ENCODE peak calls at places on chromosomes 2 and 18, in nine cellular contexts. One of them, this sample, is unnamed.

GRCh38 chr2:47569658-47570398 is 166.9 kb downstream of the MSH2 start:
- DNase-seq in endothelial cell of umbilical vein: no peak
- DNase-seq in B cell: peak
- DNase-seq in CD4-positive, alpha-beta T cell: no peak
- DNase-seq in choroid plexus epithelial cell: peak
- DNase-seq in astrocyte of the cerebellum: no peak
- DNase-seq in adrenal gland: no peak
- DNase-seq in OCI-LY7: no peak
- DNase-seq in cardiac muscle cell: peak
- DNase-seq in this sample: no peak

GRCh38 chr2:165474621-165475269 is 5.2 kb downstream of the CSRNP3 start:
- DNase-seq in endothelial cell of umbilical vein: no peak
- DNase-seq in B cell: no peak
- DNase-seq in CD4-positive, alpha-beta T cell: no peak
- DNase-seq in choroid plexus epithelial cell: no peak
- DNase-seq in astrocyte of the cerebellum: no peak
- DNase-seq in adrenal gland: no peak
- DNase-seq in OCI-LY7: no peak
- DNase-seq in cardiac muscle cell: no peak
- DNase-seq in this sample: no peak

GRCh38 chr2:27133195-27133875 is 1.1 kb downstream of the PREB start:
- DNase-seq in endothelial cell of umbilical vein: no peak
- DNase-seq in B cell: no peak
- DNase-seq in CD4-positive, alpha-beta T cell: no peak
- DNase-seq in choroid plexus epithelial cell: no peak
- DNase-seq in astrocyte of the cerebellum: no peak
- DNase-seq in adrenal gland: no peak
- DNase-seq in OCI-LY7: no peak
- DNase-seq in cardiac muscle cell: no peak
- DNase-seq in this sample: no peak

GRCh38 chr2:122136071-122136470 is 380.6 kb downstream of the TSN start:
- DNase-seq in endothelial cell of umbilical vein: no peak
- DNase-seq in B cell: peak
- DNase-seq in CD4-positive, alpha-beta T cell: no peak
- DNase-seq in choroid plexus epithelial cell: peak
- DNase-seq in astrocyte of the cerebellum: no peak
- DNase-seq in adrenal gland: no peak
- DNase-seq in OCI-LY7: peak
- DNase-seq in cardiac muscle cell: peak
- DNase-seq in this sample: no peak

GRCh38 chr2:10359731-10360329 is 57.1 kb downstream of the HPCAL1 start:
- DNase-seq in endothelial cell of umbilical vein: no peak
- DNase-seq in B cell: no peak
- DNase-seq in CD4-positive, alpha-beta T cell: no peak
- DNase-seq in choroid plexus epithelial cell: no peak
- DNase-seq in astrocyte of the cerebellum: no peak
- DNase-seq in adrenal gland: no peak
- DNase-seq in OCI-LY7: no peak
- DNase-seq in cardiac muscle cell: no peak
- DNase-seq in this sample: no peak

GRCh38 chr18:50560681-50561629 is 1.1 kb downstream of the MAPK4 start:
- DNase-seq in endothelial cell of umbilical vein: no peak
- DNase-seq in B cell: no peak
- DNase-seq in CD4-positive, alpha-beta T cell: no peak
- DNase-seq in choroid plexus epithelial cell: no peak
- DNase-seq in astrocyte of the cerebellum: no peak
- DNase-seq in adrenal gland: peak
- DNase-seq in OCI-LY7: no peak
- DNase-seq in cardiac muscle cell: no peak
- DNase-seq in this sample: no peak

GRCh38 chr2:168494190-168494711 is 38.2 kb downstream of the CERS6 start:
- DNase-seq in endothelial cell of umbilical vein: no peak
- DNase-seq in B cell: no peak
- DNase-seq in CD4-positive, alpha-beta T cell: no peak
- DNase-seq in choroid plexus epithelial cell: peak
- DNase-seq in astrocyte of the cerebellum: no peak
- DNase-seq in adrenal gland: no peak
- DNase-seq in OCI-LY7: no peak
- DNase-seq in cardiac muscle cell: peak
- DNase-seq in this sample: no peak

GRCh38 chr2:42371621-42372473 is 10.8 kb upstream of the COX7A2L start:
- DNase-seq in endothelial cell of umbilical vein: no peak
- DNase-seq in B cell: no peak
- DNase-seq in CD4-positive, alpha-beta T cell: no peak
- DNase-seq in choroid plexus epithelial cell: peak
- DNase-seq in astrocyte of the cerebellum: no peak
- DNase-seq in adrenal gland: no peak
- DNase-seq in OCI-LY7: no peak
- DNase-seq in cardiac muscle cell: no peak
- DNase-seq in this sample: peak

GRCh38 chr2:75602724-75603342 is 42.1 kb upstream of the EVA1A start:
- DNase-seq in endothelial cell of umbilical vein: no peak
- DNase-seq in B cell: no peak
- DNase-seq in CD4-positive, alpha-beta T cell: no peak
- DNase-seq in choroid plexus epithelial cell: peak
- DNase-seq in astrocyte of the cerebellum: peak
- DNase-seq in adrenal gland: no peak
- DNase-seq in OCI-LY7: no peak
- DNase-seq in cardiac muscle cell: peak
- DNase-seq in this sample: peak

GRCh38 chr2:195108182-195108581 is 548.8 kb upstream of the SLC39A10 start:
- DNase-seq in endothelial cell of umbilical vein: no peak
- DNase-seq in B cell: no peak
- DNase-seq in CD4-positive, alpha-beta T cell: no peak
- DNase-seq in choroid plexus epithelial cell: no peak
- DNase-seq in astrocyte of the cerebellum: no peak
- DNase-seq in adrenal gland: no peak
- DNase-seq in OCI-LY7: no peak
- DNase-seq in cardiac muscle cell: no peak
- DNase-seq in this sample: no peak

GRCh38 chr18:36828157-36828629 is 609 bp downstream of the TPGS2 start:
- DNase-seq in endothelial cell of umbilical vein: peak
- DNase-seq in B cell: peak
- DNase-seq in CD4-positive, alpha-beta T cell: peak
- DNase-seq in choroid plexus epithelial cell: peak
- DNase-seq in astrocyte of the cerebellum: peak
- DNase-seq in adrenal gland: peak
- DNase-seq in OCI-LY7: peak
- DNase-seq in cardiac muscle cell: peak
- DNase-seq in this sample: peak

GRCh38 chr18:36831139-36831538 is 2.2 kb downstream of the KIAA1328 start:
- DNase-seq in endothelial cell of umbilical vein: peak
- DNase-seq in B cell: no peak
- DNase-seq in CD4-positive, alpha-beta T cell: no peak
- DNase-seq in choroid plexus epithelial cell: no peak
- DNase-seq in astrocyte of the cerebellum: no peak
- DNase-seq in adrenal gland: no peak
- DNase-seq in OCI-LY7: no peak
- DNase-seq in cardiac muscle cell: no peak
- DNase-seq in this sample: peak

GRCh38 chr18:36828630-36829361 is at the start of the genes KIAA1328 and TPGS2:
- DNase-seq in endothelial cell of umbilical vein: peak
- DNase-seq in B cell: peak
- DNase-seq in CD4-positive, alpha-beta T cell: peak
- DNase-seq in choroid plexus epithelial cell: peak
- DNase-seq in astrocyte of the cerebellum: peak
- DNase-seq in adrenal gland: peak
- DNase-seq in OCI-LY7: peak
- DNase-seq in cardiac muscle cell: peak
- DNase-seq in this sample: peak

GRCh38 chr18:36830141-36830495 is 1.2 kb downstream of the KIAA1328 start:
- DNase-seq in endothelial cell of umbilical vein: no peak
- DNase-seq in B cell: no peak
- DNase-seq in CD4-positive, alpha-beta T cell: no peak
- DNase-seq in choroid plexus epithelial cell: no peak
- DNase-seq in astrocyte of the cerebellum: no peak
- DNase-seq in adrenal gland: no peak
- DNase-seq in OCI-LY7: no peak
- DNase-seq in cardiac muscle cell: no peak
- DNase-seq in this sample: no peak

GRCh38 chr18:36829362-36830140 is 624 bp downstream of the KIAA1328 start:
- DNase-seq in endothelial cell of umbilical vein: no peak
- DNase-seq in B cell: no peak
- DNase-seq in CD4-positive, alpha-beta T cell: no peak
- DNase-seq in choroid plexus epithelial cell: peak
- DNase-seq in astrocyte of the cerebellum: no peak
- DNase-seq in adrenal gland: no peak
- DNase-seq in OCI-LY7: no peak
- DNase-seq in cardiac muscle cell: no peak
- DNase-seq in this sample: peak
- TF ChIP-seq CTCF in endothelial cell of umbilical vein: no peak
- TF ChIP-seq CTCF in B cell: no peak
- TF ChIP-seq CTCF in CD4-positive, alpha-beta T cell: no peak
- TF ChIP-seq CTCF in choroid plexus epithelial cell: no peak
- TF ChIP-seq CTCF in astrocyte of the cerebellum: no peak
- TF ChIP-seq CTCF in adrenal gland: no peak
- TF ChIP-seq CTCF in OCI-LY7: no peak
- TF ChIP-seq CTCF in cardiac muscle cell: no peak
- TF ChIP-seq CTCF in this sample: no peak

GRCh38 chr2:95231723-95232122 is 24.4 kb downstream of the ZNF892 start:
- DNase-seq in endothelial cell of umbilical vein: peak
- DNase-seq in B cell: no peak
- DNase-seq in CD4-positive, alpha-beta T cell: no peak
- DNase-seq in choroid plexus epithelial cell: peak
- DNase-seq in astrocyte of the cerebellum: peak
- DNase-seq in adrenal gland: peak
- DNase-seq in OCI-LY7: peak
- DNase-seq in cardiac muscle cell: peak
- DNase-seq in this sample: peak
- TF ChIP-seq CTCF in endothelial cell of umbilical vein: peak
- TF ChIP-seq CTCF in B cell: peak
- TF ChIP-seq CTCF in CD4-positive, alpha-beta T cell: peak
- TF ChIP-seq CTCF in choroid plexus epithelial cell: peak
- TF ChIP-seq CTCF in astrocyte of the cerebellum: peak
- TF ChIP-seq CTCF in adrenal gland: no peak
- TF ChIP-seq CTCF in OCI-LY7: peak
- TF ChIP-seq CTCF in cardiac muscle cell: peak
- TF ChIP-seq CTCF in this sample: peak

GRCh38 chr2:38535745-38536506 is 66.8 kb downstream of the HNRNPLL start:
- DNase-seq in endothelial cell of umbilical vein: peak
- DNase-seq in B cell: peak
- DNase-seq in CD4-positive, alpha-beta T cell: peak
- DNase-seq in choroid plexus epithelial cell: peak
- DNase-seq in astrocyte of the cerebellum: no peak
- DNase-seq in adrenal gland: peak
- DNase-seq in OCI-LY7: peak
- DNase-seq in cardiac muscle cell: peak
- DNase-seq in this sample: peak
- TF ChIP-seq CTCF in endothelial cell of umbilical vein: peak
- TF ChIP-seq CTCF in B cell: peak
- TF ChIP-seq CTCF in CD4-positive, alpha-beta T cell: peak
- TF ChIP-seq CTCF in choroid plexus epithelial cell: peak
- TF ChIP-seq CTCF in astrocyte of the cerebellum: peak
- TF ChIP-seq CTCF in adrenal gland: peak
- TF ChIP-seq CTCF in OCI-LY7: peak
- TF ChIP-seq CTCF in cardiac muscle cell: peak
- TF ChIP-seq CTCF in this sample: peak

GRCh38 chr2:172106128-172106961 is 3.6 kb upstream of the DLX2 start:
- DNase-seq in endothelial cell of umbilical vein: peak
- DNase-seq in B cell: peak
- DNase-seq in CD4-positive, alpha-beta T cell: peak
- DNase-seq in choroid plexus epithelial cell: no peak
- DNase-seq in astrocyte of the cerebellum: no peak
- DNase-seq in adrenal gland: no peak
- DNase-seq in OCI-LY7: no peak
- DNase-seq in cardiac muscle cell: peak
- DNase-seq in this sample: peak
- TF ChIP-seq CTCF in endothelial cell of umbilical vein: peak
- TF ChIP-seq CTCF in B cell: peak
- TF ChIP-seq CTCF in CD4-positive, alpha-beta T cell: peak
- TF ChIP-seq CTCF in choroid plexus epithelial cell: peak
- TF ChIP-seq CTCF in astrocyte of the cerebellum: peak
- TF ChIP-seq CTCF in adrenal gland: no peak
- TF ChIP-seq CTCF in OCI-LY7: no peak
- TF ChIP-seq CTCF in cardiac muscle cell: peak
- TF ChIP-seq CTCF in this sample: peak

DNA sequence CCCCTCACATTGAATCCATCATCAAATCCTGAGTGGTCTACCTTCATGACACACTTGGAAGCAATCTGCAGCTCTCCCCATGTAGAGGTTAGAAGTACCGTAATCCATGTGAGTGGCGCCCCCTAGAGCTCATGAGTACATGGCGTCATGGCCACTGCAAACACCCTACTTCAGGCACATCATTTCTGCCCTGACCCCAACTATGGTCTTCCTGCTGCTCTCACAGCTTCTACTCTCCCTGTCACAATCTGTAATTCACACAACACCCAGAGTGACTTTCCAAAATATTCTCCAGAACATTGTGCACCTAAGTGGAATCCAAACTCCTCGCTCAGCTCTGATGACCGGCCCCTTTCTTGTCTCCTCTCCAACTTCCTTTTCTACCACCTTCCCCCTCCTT is 141.9 kb downstream of the ANKRD44 start:
- DNase-seq in endothelial cell of umbilical vein: peak
- DNase-seq in B cell: peak
- DNase-seq in CD4-positive, alpha-beta T cell: peak
- DNase-seq in choroid plexus epithelial cell: peak
- DNase-seq in astrocyte of the cerebellum: peak
- DNase-seq in adrenal gland: peak
- DNase-seq in OCI-LY7: peak
- DNase-seq in cardiac muscle cell: peak
- DNase-seq in this sample: peak
- TF ChIP-seq CTCF in endothelial cell of umbilical vein: peak
- TF ChIP-seq CTCF in B cell: peak
- TF ChIP-seq CTCF in CD4-positive, alpha-beta T cell: peak
- TF ChIP-seq CTCF in choroid plexus epithelial cell: peak
- TF ChIP-seq CTCF in astrocyte of the cerebellum: peak
- TF ChIP-seq CTCF in adrenal gland: peak
- TF ChIP-seq CTCF in OCI-LY7: peak
- TF ChIP-seq CTCF in cardiac muscle cell: peak
- TF ChIP-seq CTCF in this sample: peak

GRCh38 chr2:182866461-182867369 is at the start of gene FRZB:
- DNase-seq in endothelial cell of umbilical vein: peak
- DNase-seq in B cell: peak
- DNase-seq in CD4-positive, alpha-beta T cell: no peak
- DNase-seq in choroid plexus epithelial cell: peak
- DNase-seq in astrocyte of the cerebellum: peak
- DNase-seq in adrenal gland: peak
- DNase-seq in OCI-LY7: no peak
- DNase-seq in cardiac muscle cell: peak
- DNase-seq in this sample: peak

GRCh38 chr2:182867411-182868048 is 1.1 kb upstream of the FRZB start:
- DNase-seq in endothelial cell of umbilical vein: no peak
- DNase-seq in B cell: no peak
- DNase-seq in CD4-positive, alpha-beta T cell: no peak
- DNase-seq in choroid plexus epithelial cell: no peak
- DNase-seq in astrocyte of the cerebellum: no peak
- DNase-seq in adrenal gland: no peak
- DNase-seq in OCI-LY7: no peak
- DNase-seq in cardiac muscle cell: no peak
- DNase-seq in this sample: no peak

GRCh38 chr2:182868049-182868422 is 1.6 kb upstream of the FRZB start:
- DNase-seq in endothelial cell of umbilical vein: no peak
- DNase-seq in B cell: no peak
- DNase-seq in CD4-positive, alpha-beta T cell: no peak
- DNase-seq in choroid plexus epithelial cell: no peak
- DNase-seq in astrocyte of the cerebellum: no peak
- DNase-seq in adrenal gland: no peak
- DNase-seq in OCI-LY7: peak
- DNase-seq in cardiac muscle cell: no peak
- DNase-seq in this sample: no peak

GRCh38 chr2:182868423-182868822 is 2.0 kb upstream of the FRZB start:
- DNase-seq in endothelial cell of umbilical vein: no peak
- DNase-seq in B cell: no peak
- DNase-seq in CD4-positive, alpha-beta T cell: no peak
- DNase-seq in choroid plexus epithelial cell: no peak
- DNase-seq in astrocyte of the cerebellum: no peak
- DNase-seq in adrenal gland: no peak
- DNase-seq in OCI-LY7: no peak
- DNase-seq in cardiac muscle cell: no peak
- DNase-seq in this sample: no peak

GRCh38 chr2:182870227-182870626 is 3.8 kb upstream of the FRZB start:
- DNase-seq in endothelial cell of umbilical vein: no peak
- DNase-seq in B cell: no peak
- DNase-seq in CD4-positive, alpha-beta T cell: no peak
- DNase-seq in choroid plexus epithelial cell: peak
- DNase-seq in astrocyte of the cerebellum: no peak
- DNase-seq in adrenal gland: no peak
- DNase-seq in OCI-LY7: peak
- DNase-seq in cardiac muscle cell: no peak
- DNase-seq in this sample: no peak
- TF ChIP-seq CTCF in endothelial cell of umbilical vein: peak
- TF ChIP-seq CTCF in B cell: no peak
- TF ChIP-seq CTCF in CD4-positive, alpha-beta T cell: no peak
- TF ChIP-seq CTCF in choroid plexus epithelial cell: peak
- TF ChIP-seq CTCF in astrocyte of the cerebellum: peak
- TF ChIP-seq CTCF in adrenal gland: no peak
- TF ChIP-seq CTCF in OCI-LY7: peak
- TF ChIP-seq CTCF in cardiac muscle cell: peak
- TF ChIP-seq CTCF in this sample: no peak